ENCODE peak calls at places on chromosomes 2 and 18, in eight cellular contexts. E is left ventricle myocardium inferior, K is BE2C, X is iPS DF 6.9, V is astrocyte of the spinal cord, R is NB4, G is mammary epithelial cell, B is MG63. A is an unnamed sample.

GRCh38 chr2:46480562-46480961 is 1.2 kb downstream of the TMEM247 start:
- DNase-seq in E (no peak), K (peak), X (no peak), V (no peak), R (no peak), G (no peak), B (no peak), A (no peak)

GRCh38 chr2:231189571-231190495 is 8.6 kb upstream of the ARMC9 start:
- DNase-seq in E (peak), K (no peak), X (no peak), V (peak), R (no peak), G (no peak), B (no peak), A (peak)

GRCh38 chr2:241540766-241541561 is 17.6 kb upstream of the BOK start:
- DNase-seq in E (peak), K (peak), X (peak), V (peak), R (no peak), G (peak), B (no peak), A (peak)

GRCh38 chr18:43661570-43661969 is 384.3 kb upstream of the SYT4 start:
- DNase-seq in E (no peak), K (peak), X (peak), V (peak), R (peak), G (peak), B (peak), A (peak)

GRCh38 chr2:133824869-133825268 is 256.6 kb upstream of the NCKAP5 start:
- DNase-seq in E (no peak), K (no peak), X (no peak), V (no peak), R (no peak), G (no peak), B (no peak), A (no peak)

GRCh38 chr2:108316194-108316880 is 27.6 kb downstream of the SULT1C2 start:
- DNase-seq in E (no peak), K (no peak), X (peak), V (no peak), R (no peak), G (no peak), B (no peak), A (no peak)

GRCh38 chr2:237223208-237223861 is 137.6 kb downstream of the COPS8 start:
- DNase-seq in E (peak), K (peak), X (no peak), V (peak), R (no peak), G (peak), B (peak), A (peak)

GRCh38 chr2:226550801-226551200 is 248.8 kb downstream of the IRS1 start:
- DNase-seq in E (no peak), K (no peak), X (no peak), V (no peak), R (no peak), G (no peak), B (no peak), A (no peak)

GRCh38 chr18:50051288-50051687 is 143.7 kb downstream of the MYO5B start:
- DNase-seq in E (no peak), K (no peak), X (peak), V (no peak), R (peak), G (peak), B (peak), A (peak)

GRCh38 chr2:164090533-164090932 is 354.7 kb upstream of the FIGN start:
- DNase-seq in E (no peak), K (no peak), X (no peak), V (no peak), R (no peak), G (no peak), B (no peak), A (no peak)

GRCh38 chr2:181172676-181173075 is 192.3 kb downstream of the UBE2E3 start:
- DNase-seq in E (no peak), K (no peak), X (no peak), V (no peak), R (no peak), G (no peak), B (no peak), A (no peak)

GRCh38 chr2:45380131-45380836 is 230.8 kb downstream of the SRBD1 start:
- DNase-seq in E (no peak), K (no peak), X (no peak), V (peak), R (no peak), G (peak), B (no peak), A (peak)

GRCh38 chr2:199452991-199453379 is 4.8 kb downstream of the SATB2 start:
- DNase-seq in E (no peak), K (no peak), X (no peak), V (no peak), R (no peak), G (no peak), B (no peak), A (no peak)

GRCh38 chr2:199455533-199456382 is 2.0 kb downstream of the SATB2 start:
- DNase-seq in E (no peak), K (no peak), X (no peak), V (no peak), R (peak), G (peak), B (peak), A (peak)

GRCh38 chr2:199449455-199449854 is 8.3 kb downstream of the SATB2 start:
- DNase-seq in E (no peak), K (no peak), X (no peak), V (no peak), R (no peak), G (no peak), B (no peak), A (no peak)

GRCh38 chr2:199455186-199455532 is 2.6 kb downstream of the SATB2 start:
- DNase-seq in E (no peak), K (no peak), X (no peak), V (no peak), R (no peak), G (no peak), B (no peak), A (no peak)

DNA sequence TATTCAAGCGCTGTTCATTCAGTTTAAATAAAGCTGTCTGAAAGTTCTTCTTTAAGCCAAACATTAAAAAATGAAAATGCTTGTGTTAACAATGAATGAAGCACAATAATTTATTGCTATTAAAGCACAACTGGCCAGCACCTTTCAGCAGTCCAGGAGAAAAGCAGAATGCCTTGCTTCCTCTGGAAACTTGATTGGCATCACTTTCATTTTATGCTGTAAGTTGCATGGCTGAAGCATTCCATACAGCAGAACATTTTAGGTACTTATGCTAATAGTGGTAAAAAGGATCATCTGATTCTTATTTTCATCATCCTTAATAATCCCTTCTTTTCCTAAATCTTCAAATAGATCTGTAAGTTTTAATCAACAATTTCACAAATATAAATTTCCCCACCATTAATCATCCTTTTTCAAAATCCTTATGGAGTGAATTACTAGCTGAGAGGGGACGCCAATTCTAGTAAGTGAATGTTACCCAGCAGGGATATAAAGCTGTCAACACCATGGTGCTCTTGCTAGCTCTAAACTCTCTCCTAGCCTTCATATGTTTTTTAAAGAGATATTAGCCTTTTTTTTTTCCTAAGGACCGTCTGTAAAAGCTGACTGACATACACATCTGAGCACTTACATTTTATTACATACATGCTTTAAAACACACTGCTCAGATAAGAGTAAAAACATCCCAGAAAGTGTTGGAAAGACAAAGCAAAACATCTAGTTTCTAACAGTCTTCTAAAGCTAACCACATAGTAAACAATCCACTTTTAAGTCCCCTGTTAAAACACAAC is 5.3 kb downstream of the SATB2 start:
- DNase-seq in E (no peak), K (no peak), X (no peak), V (no peak), R (no peak), G (no peak), B (no peak), A (no peak)
- H3K4me3 ChIP-seq in E (no peak), K (no peak), X (no peak), V (no peak), R (peak), G (no peak), B (peak), A (no peak)

DNA sequence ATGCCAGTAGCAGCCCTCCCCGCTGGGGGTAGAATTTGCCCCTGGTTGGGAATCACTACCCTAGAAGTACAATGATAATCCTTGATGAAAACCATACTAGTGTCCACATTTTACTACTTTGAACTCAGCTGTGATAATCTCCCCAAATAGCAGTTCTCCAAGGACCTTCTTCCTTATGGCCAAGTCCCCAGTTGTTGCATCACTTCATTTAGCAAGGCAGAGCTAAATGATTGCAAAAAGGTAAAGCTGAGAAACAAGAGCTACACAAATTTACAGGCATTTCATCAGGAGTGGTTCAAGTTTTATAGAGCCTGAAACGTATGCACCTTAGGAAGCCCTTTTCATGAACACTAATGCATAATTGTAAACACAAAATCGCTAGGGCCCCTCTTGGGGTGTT is 44.9 kb upstream of the REL start:
- DNase-seq in E (no peak), K (no peak), X (no peak), V (no peak), R (peak), G (no peak), B (no peak), A (no peak)
- H3K4me3 ChIP-seq in E (no peak), K (no peak), X (no peak), V (no peak), R (no peak), G (no peak), B (no peak), A (no peak)

GRCh38 chr2:26503238-26503880 is 25.4 kb upstream of the OTOF start:
- DNase-seq in E (peak), K (no peak), X (peak), V (peak), R (peak), G (peak), B (peak), A (peak)
- H3K4me3 ChIP-seq in E (peak), K (no peak), X (peak), V (no peak), R (no peak), G (no peak), B (peak), A (peak)

DNA sequence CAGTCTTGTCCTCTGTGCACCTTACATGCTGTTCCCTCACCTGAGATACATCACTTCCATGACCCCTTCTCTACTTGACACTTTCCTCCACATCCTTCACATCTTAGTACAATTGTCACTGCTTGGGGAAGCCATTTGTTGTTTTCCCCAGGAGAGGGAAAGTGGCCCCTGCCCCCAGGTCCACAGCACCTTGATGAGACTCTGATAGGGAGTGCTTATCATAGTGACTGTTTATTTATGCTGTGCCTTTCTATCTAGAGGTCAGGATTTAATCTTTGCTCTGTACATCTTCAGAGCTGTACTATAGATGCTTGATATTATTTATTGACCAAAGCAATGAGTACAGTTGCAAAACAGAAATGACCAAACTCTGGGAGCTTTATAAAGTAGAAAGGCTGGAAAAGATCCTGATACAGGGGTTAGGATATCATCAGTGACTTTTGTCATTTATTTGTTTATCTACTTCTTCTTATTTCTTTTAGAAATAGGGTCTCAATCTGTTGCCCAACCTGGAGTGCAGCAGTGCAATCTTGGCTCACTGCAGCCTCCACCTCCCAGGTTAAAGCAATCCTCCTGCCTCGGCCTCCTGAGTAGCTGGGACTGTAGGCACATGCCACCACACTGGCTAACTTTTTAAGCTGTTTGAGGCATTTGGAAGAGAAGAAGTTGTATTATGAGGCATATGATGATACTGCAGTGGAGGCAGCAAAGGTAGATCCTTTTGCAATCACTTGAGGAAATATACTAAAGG is 94.2 kb downstream of the MEIS1 start:
- DNase-seq in E (no peak), K (no peak), X (no peak), V (no peak), R (no peak), G (no peak), B (no peak), A (no peak)
- H3K4me3 ChIP-seq in E (no peak), K (no peak), X (no peak), V (no peak), R (no peak), G (no peak), B (no peak), A (no peak)

GRCh38 chr2:42050350-42051167 is 2.7 kb downstream of the PKDCC start:
- DNase-seq in E (no peak), K (no peak), X (no peak), V (no peak), R (no peak), G (no peak), B (no peak), A (peak)
- H3K4me3 ChIP-seq in E (peak), K (peak), X (no peak), V (peak), R (no peak), G (no peak), B (peak), A (no peak)

GRCh38 chr2:132009177-132009873 is 152.4 kb downstream of the ANKRD30BL start:
- DNase-seq in E (no peak), K (no peak), X (no peak), V (no peak), R (no peak), G (no peak), B (no peak), A (no peak)

DNA sequence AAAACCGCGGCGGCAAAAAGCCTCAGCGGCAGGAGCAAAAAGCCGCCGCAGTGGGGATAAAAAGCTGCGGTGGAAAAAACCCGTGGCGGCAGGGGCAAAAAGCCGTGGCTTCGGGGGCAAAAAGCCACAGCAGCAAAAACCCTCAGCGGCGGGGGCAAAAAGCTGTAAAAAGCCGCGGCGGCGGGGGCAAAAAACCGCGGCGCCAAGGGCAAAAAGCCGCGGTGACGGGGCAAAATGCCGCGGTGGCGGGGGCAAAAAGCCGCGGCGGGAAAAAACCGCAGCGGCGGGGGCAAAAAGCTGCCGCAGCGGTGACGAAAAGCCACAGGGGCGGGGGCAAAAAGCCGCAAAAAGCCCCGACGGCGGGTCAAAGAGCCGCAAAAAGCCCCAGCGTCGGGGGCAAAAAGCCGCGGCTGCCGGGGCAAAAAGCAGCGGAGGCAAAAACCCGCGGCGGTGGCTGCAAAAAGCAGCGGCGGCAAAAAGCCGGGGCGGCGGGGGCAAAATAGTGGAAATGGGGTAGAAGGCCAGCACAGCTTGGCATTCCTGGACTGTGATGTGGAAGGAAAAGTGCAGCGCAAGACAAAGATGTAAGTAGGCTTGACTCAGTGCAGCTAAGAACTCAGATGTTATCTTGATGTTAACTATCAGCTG is 151.8 kb downstream of the ANKRD30BL start:
- DNase-seq in E (no peak), K (no peak), X (no peak), V (peak), R (no peak), G (peak), B (peak), A (peak)
- H3K4me3 ChIP-seq in E (peak), K (no peak), X (peak), V (peak), R (no peak), G (no peak), B (peak), A (no peak)